ENCODE peak calls at places on chromosome 22, in nine cellular contexts. One of them, this sample, is unnamed.
A peak's percentile ranks its signal among the peaks of the same experiment; 100 is the strongest.

GRCh38 chr22:44707178-44707577 is 5.2 kb downstream of the PRR5 start:
- DNase-seq in A549: no peak
- DNase-seq in heart left ventricle: no peak
- DNase-seq in SK-N-MC: no peak
- DNase-seq in fibroblast of lung: no peak
- DNase-seq in IMR-90: no peak
- DNase-seq in GM23338: no peak
- DNase-seq in RWPE1: no peak
- DNase-seq in tibial nerve: no peak
- DNase-seq in this sample: no peak

GRCh38 chr22:44639891-44640617 is 62.0 kb upstream of the PRR5 start:
- DNase-seq in RWPE1: no peak
- DNase-seq in A549: no peak
- DNase-seq in GM23338: no peak
- DNase-seq in fibroblast of lung: no peak
- DNase-seq in tibial nerve: no peak
- DNase-seq in heart left ventricle: no peak
- DNase-seq in IMR-90: no peak
- DNase-seq in SK-N-MC: no peak
- DNase-seq in this sample: no peak

GRCh38 chr22:35195821-35196220 is 61.5 kb upstream of the HMGXB4 start:
- DNase-seq in heart left ventricle: no peak
- DNase-seq in IMR-90: no peak
- DNase-seq in A549: no peak
- DNase-seq in tibial nerve: no peak
- DNase-seq in SK-N-MC: no peak
- DNase-seq in fibroblast of lung: no peak
- DNase-seq in GM23338: no peak
- DNase-seq in RWPE1: no peak
- DNase-seq in this sample: no peak

GRCh38 chr22:44025171-44026065 is 1.3 kb downstream of the PARVB start:
- DNase-seq in tibial nerve: peak; percentile 40
- DNase-seq in A549: no peak
- DNase-seq in RWPE1: no peak
- DNase-seq in heart left ventricle: no peak
- DNase-seq in IMR-90: no peak
- DNase-seq in GM23338: peak; percentile 36
- DNase-seq in SK-N-MC: no peak
- DNase-seq in fibroblast of lung: no peak
- DNase-seq in this sample: no peak

GRCh38 chr22:20571531-20572007 is 64.2 kb downstream of the MED15 start:
- DNase-seq in RWPE1: no peak
- DNase-seq in A549: peak; percentile 21
- DNase-seq in GM23338: peak; percentile 72
- DNase-seq in SK-N-MC: no peak
- DNase-seq in heart left ventricle: no peak
- DNase-seq in IMR-90: no peak
- DNase-seq in tibial nerve: no peak
- DNase-seq in fibroblast of lung: peak; percentile 32
- DNase-seq in this sample: no peak

GRCh38 chr22:48450188-48450825 is 1377.4 kb downstream of the BRD1 start:
- DNase-seq in heart left ventricle: no peak
- DNase-seq in fibroblast of lung: no peak
- DNase-seq in RWPE1: no peak
- DNase-seq in tibial nerve: no peak
- DNase-seq in SK-N-MC: no peak
- DNase-seq in IMR-90: no peak
- DNase-seq in A549: no peak
- DNase-seq in GM23338: no peak
- DNase-seq in this sample: no peak

GRCh38 chr22:38755911-38756532 is at the start of gene SUN2:
- DNase-seq in heart left ventricle: peak; percentile 95
- DNase-seq in GM23338: peak; percentile 76
- DNase-seq in IMR-90: peak; percentile 77
- DNase-seq in fibroblast of lung: peak; percentile 82
- DNase-seq in RWPE1: peak; percentile 89
- DNase-seq in SK-N-MC: no peak
- DNase-seq in A549: peak; percentile 81
- DNase-seq in tibial nerve: peak; percentile 89
- DNase-seq in this sample: peak; percentile 94

GRCh38 chr22:44645531-44645930 is 56.5 kb upstream of the PRR5 start:
- DNase-seq in GM23338: no peak
- DNase-seq in heart left ventricle: no peak
- DNase-seq in fibroblast of lung: no peak
- DNase-seq in tibial nerve: no peak
- DNase-seq in SK-N-MC: no peak
- DNase-seq in IMR-90: no peak
- DNase-seq in RWPE1: no peak
- DNase-seq in A549: no peak
- DNase-seq in this sample: no peak

GRCh38 chr22:34604312-34604711 is 461.6 kb upstream of the ISX start:
- DNase-seq in RWPE1: no peak
- DNase-seq in heart left ventricle: no peak
- DNase-seq in GM23338: no peak
- DNase-seq in A549: no peak
- DNase-seq in tibial nerve: no peak
- DNase-seq in IMR-90: no peak
- DNase-seq in SK-N-MC: no peak
- DNase-seq in fibroblast of lung: no peak
- DNase-seq in this sample: no peak

GRCh38 chr22:33389927-33390326 is 331.7 kb upstream of the SYN3 start:
- DNase-seq in heart left ventricle: no peak
- DNase-seq in RWPE1: no peak
- DNase-seq in IMR-90: peak; percentile 41
- DNase-seq in A549: no peak
- DNase-seq in SK-N-MC: no peak
- DNase-seq in GM23338: no peak
- DNase-seq in tibial nerve: no peak
- DNase-seq in fibroblast of lung: peak; percentile 20
- DNase-seq in this sample: no peak

GRCh38 chr22:22452211-22452610 is 56.3 kb downstream of the ZNF280B start:
- DNase-seq in IMR-90: no peak
- DNase-seq in fibroblast of lung: no peak
- DNase-seq in GM23338: no peak
- DNase-seq in SK-N-MC: no peak
- DNase-seq in A549: no peak
- DNase-seq in RWPE1: no peak
- DNase-seq in heart left ventricle: no peak
- DNase-seq in tibial nerve: no peak
- DNase-seq in this sample: no peak

GRCh38 chr22:38732251-38732815 is 23.5 kb downstream of the SUN2 start:
- DNase-seq in heart left ventricle: no peak
- DNase-seq in fibroblast of lung: no peak
- DNase-seq in tibial nerve: no peak
- DNase-seq in GM23338: no peak
- DNase-seq in RWPE1: no peak
- DNase-seq in A549: no peak
- DNase-seq in SK-N-MC: no peak
- DNase-seq in IMR-90: no peak
- DNase-seq in this sample: no peak

GRCh38 chr22:44525872-44526271 is 27.8 kb upstream of the RTL6 start:
- DNase-seq in heart left ventricle: no peak
- DNase-seq in fibroblast of lung: peak; percentile 19
- DNase-seq in tibial nerve: no peak
- DNase-seq in A549: no peak
- DNase-seq in GM23338: no peak
- DNase-seq in SK-N-MC: no peak
- DNase-seq in IMR-90: peak; percentile 6
- DNase-seq in RWPE1: no peak
- DNase-seq in this sample: no peak

GRCh38 chr22:30648825-30649224 is 13.2 kb downstream of the SLC35E4 start:
- DNase-seq in RWPE1: no peak
- DNase-seq in tibial nerve: no peak
- DNase-seq in A549: no peak
- DNase-seq in heart left ventricle: no peak
- DNase-seq in GM23338: no peak
- DNase-seq in fibroblast of lung: no peak
- DNase-seq in IMR-90: no peak
- DNase-seq in SK-N-MC: no peak
- DNase-seq in this sample: no peak

GRCh38 chr22:48101704-48102103 is 1339.3 kb downstream of the TBC1D22A start:
- DNase-seq in heart left ventricle: no peak
- DNase-seq in RWPE1: no peak
- DNase-seq in tibial nerve: no peak
- DNase-seq in GM23338: no peak
- DNase-seq in A549: no peak
- DNase-seq in SK-N-MC: no peak
- DNase-seq in fibroblast of lung: no peak
- DNase-seq in IMR-90: no peak
- DNase-seq in this sample: no peak

GRCh38 chr22:44005524-44005923 is 18.6 kb upstream of the PARVB start:
- DNase-seq in fibroblast of lung: no peak
- DNase-seq in RWPE1: no peak
- DNase-seq in heart left ventricle: no peak
- DNase-seq in tibial nerve: no peak
- DNase-seq in A549: no peak
- DNase-seq in GM23338: no peak
- DNase-seq in SK-N-MC: no peak
- DNase-seq in IMR-90: no peak
- DNase-seq in this sample: no peak

DNA sequence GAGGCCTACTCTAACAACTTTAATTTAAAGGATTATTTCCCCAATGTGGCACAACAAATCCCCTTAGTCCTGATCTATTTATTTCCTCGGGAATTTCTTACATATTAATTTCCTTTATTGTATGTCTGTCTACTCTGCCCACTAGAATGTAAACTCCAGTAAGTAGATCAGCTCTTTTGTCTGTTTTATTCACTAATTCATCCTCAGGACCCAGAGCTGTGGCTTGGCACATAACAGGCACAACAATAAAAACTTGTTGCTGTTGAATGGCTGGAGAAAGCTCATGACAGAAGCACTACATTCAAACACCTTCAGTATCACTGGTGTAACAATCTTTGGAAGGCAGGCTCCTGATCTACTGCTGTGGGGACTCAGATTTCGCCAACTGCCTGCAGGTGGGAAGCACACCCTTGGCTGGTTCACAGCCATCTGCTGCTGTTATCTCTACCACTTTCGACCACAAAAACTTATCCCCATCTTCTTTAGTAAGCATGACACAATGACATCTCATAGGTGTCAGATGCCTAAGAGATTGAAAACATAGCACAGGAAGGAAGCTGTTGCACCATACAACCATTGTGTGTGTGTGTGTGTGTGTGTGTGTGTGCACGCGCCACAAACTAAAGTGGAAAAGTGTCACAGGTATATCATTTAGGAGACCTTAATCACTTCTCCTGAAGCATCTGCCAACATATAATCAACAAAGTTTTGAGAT is 11.9 kb downstream of the HIRA start:
- DNase-seq in SK-N-MC: no peak
- DNase-seq in GM23338: no peak
- DNase-seq in IMR-90: peak; percentile 17
- DNase-seq in RWPE1: no peak
- DNase-seq in A549: no peak
- DNase-seq in fibroblast of lung: no peak
- DNase-seq in tibial nerve: no peak
- DNase-seq in heart left ventricle: no peak
- DNase-seq in this sample: no peak
- H3K27ac ChIP-seq in SK-N-MC: no peak overlapping the region
- H3K27ac ChIP-seq in GM23338: no peak overlapping the region
- H3K27ac ChIP-seq in IMR-90: no peak overlapping the region
- H3K27ac ChIP-seq in RWPE1: no peak overlapping the region
- H3K27ac ChIP-seq in A549: no peak overlapping the region
- H3K27ac ChIP-seq in fibroblast of lung: no peak overlapping the region
- H3K27ac ChIP-seq in tibial nerve: no peak overlapping the region
- H3K27ac ChIP-seq in heart left ventricle: no peak overlapping the region
- H3K27ac ChIP-seq in this sample: no peak overlapping the region

GRCh38 chr22:31871475-31871874 is 72.9 kb upstream of the YWHAH start:
- DNase-seq in tibial nerve: no peak
- DNase-seq in heart left ventricle: no peak
- DNase-seq in IMR-90: no peak
- DNase-seq in A549: no peak
- DNase-seq in SK-N-MC: no peak
- DNase-seq in GM23338: no peak
- DNase-seq in RWPE1: no peak
- DNase-seq in fibroblast of lung: no peak
- DNase-seq in this sample: no peak
- H3K27ac ChIP-seq in tibial nerve: no peak overlapping the region
- H3K27ac ChIP-seq in heart left ventricle: no peak overlapping the region
- H3K27ac ChIP-seq in IMR-90: no peak overlapping the region
- H3K27ac ChIP-seq in A549: no peak overlapping the region
- H3K27ac ChIP-seq in SK-N-MC: no peak overlapping the region
- H3K27ac ChIP-seq in GM23338: no peak overlapping the region
- H3K27ac ChIP-seq in RWPE1: no peak overlapping the region
- H3K27ac ChIP-seq in fibroblast of lung: no peak overlapping the region
- H3K27ac ChIP-seq in this sample: no peak overlapping the region

GRCh38 chr22:36463783-36464184 is 17.7 kb downstream of the TXN2 start:
- DNase-seq in IMR-90: no peak
- DNase-seq in tibial nerve: no peak
- DNase-seq in RWPE1: no peak
- DNase-seq in fibroblast of lung: no peak
- DNase-seq in heart left ventricle: peak; percentile 76
- DNase-seq in SK-N-MC: no peak
- DNase-seq in A549: no peak
- DNase-seq in GM23338: no peak
- DNase-seq in this sample: no peak
- H3K27ac ChIP-seq in IMR-90: no peak overlapping the region
- H3K27ac ChIP-seq in tibial nerve: peak overlapping the region; percentile 74
- H3K27ac ChIP-seq in RWPE1: peak overlapping the region; percentile 96
- H3K27ac ChIP-seq in fibroblast of lung: no peak overlapping the region
- H3K27ac ChIP-seq in heart left ventricle: peak overlapping the region; percentile 97
- H3K27ac ChIP-seq in SK-N-MC: no peak overlapping the region
- H3K27ac ChIP-seq in A549: peak overlapping the region; percentile 98
- H3K27ac ChIP-seq in GM23338: no peak overlapping the region
- H3K27ac ChIP-seq in this sample: peak overlapping the region; percentile 18

GRCh38 chr22:50190182-50190951 is 4.7 kb downstream of the TRABD start:
- DNase-seq in SK-N-MC: no peak
- DNase-seq in A549: peak; percentile 74
- DNase-seq in IMR-90: no peak
- DNase-seq in heart left ventricle: peak; percentile 82
- DNase-seq in RWPE1: peak; percentile 62
- DNase-seq in tibial nerve: no peak
- DNase-seq in fibroblast of lung: peak; percentile 61
- DNase-seq in GM23338: peak; percentile 81
- DNase-seq in this sample: no peak

GRCh38 chr22:50189849-50190181 is 4.1 kb downstream of the TRABD start:
- DNase-seq in RWPE1: no peak
- DNase-seq in A549: no peak
- DNase-seq in SK-N-MC: no peak
- DNase-seq in fibroblast of lung: peak; percentile 33
- DNase-seq in heart left ventricle: no peak
- DNase-seq in GM23338: no peak
- DNase-seq in IMR-90: no peak
- DNase-seq in tibial nerve: no peak
- DNase-seq in this sample: no peak

GRCh38 chr22:50192825-50193204 is 7.1 kb downstream of the TRABD start:
- DNase-seq in fibroblast of lung: no peak
- DNase-seq in heart left ventricle: no peak
- DNase-seq in A549: no peak
- DNase-seq in SK-N-MC: no peak
- DNase-seq in IMR-90: no peak
- DNase-seq in RWPE1: no peak
- DNase-seq in tibial nerve: no peak
- DNase-seq in GM23338: no peak
- DNase-seq in this sample: no peak

GRCh38 chr22:50192056-50192824 is 6.5 kb downstream of the TRABD start:
- DNase-seq in tibial nerve: no peak
- DNase-seq in GM23338: no peak
- DNase-seq in SK-N-MC: no peak
- DNase-seq in fibroblast of lung: no peak
- DNase-seq in IMR-90: peak; percentile 19
- DNase-seq in heart left ventricle: no peak
- DNase-seq in RWPE1: no peak
- DNase-seq in A549: no peak
- DNase-seq in this sample: no peak

GRCh38 chr22:50191041-50191740 is 5.5 kb downstream of the TRABD start:
- DNase-seq in RWPE1: no peak
- DNase-seq in fibroblast of lung: no peak
- DNase-seq in IMR-90: no peak
- DNase-seq in tibial nerve: no peak
- DNase-seq in SK-N-MC: no peak
- DNase-seq in GM23338: no peak
- DNase-seq in heart left ventricle: no peak
- DNase-seq in A549: no peak
- DNase-seq in this sample: no peak
- H3K27ac ChIP-seq in RWPE1: peak overlapping the region; percentile 97
- H3K27ac ChIP-seq in fibroblast of lung: no peak overlapping the region
- H3K27ac ChIP-seq in IMR-90: peak overlapping the region; percentile 26
- H3K27ac ChIP-seq in tibial nerve: peak overlapping the region; percentile 80
- H3K27ac ChIP-seq in SK-N-MC: no peak overlapping the region
- H3K27ac ChIP-seq in GM23338: no peak overlapping the region
- H3K27ac ChIP-seq in heart left ventricle: peak overlapping the region; percentile 80
- H3K27ac ChIP-seq in A549: peak overlapping the region; percentile 93
- H3K27ac ChIP-seq in this sample: peak overlapping the region; percentile 59

This sample was measured in caudate nucleus.